ENCODE peak calls at places on chromosomes 1 and 21, in six cellular contexts. I is NCI-H2029; Z is occipital lobe; R is fibroblast of lung; E is activated naive CD4-positive, alpha-beta T cell treated with anti-CD3 and anti-CD28 coated beads, Interleukin-2, amount 10 ng/mL, durations not matched to agents 7 days and 5 days; W is COR-L47. P is an unnamed sample.

GRCh38 chr21:36425286-36425685 is 40.1 kb downstream of the CHAF1B start:
- DNase-seq in I (no peak), W (no peak), E (no peak), R (peak), Z (no peak), P (no peak)

GRCh38 chr1:23169727-23170335 is 1.2 kb upstream of the LUZP1 start:
- DNase-seq in E (peak), I (no peak), Z (peak), W (no peak), R (peak), P (no peak)

GRCh38 chr1:33331444-33332356 is 10.8 kb upstream of the A3GALT2 start:
- DNase-seq in W (no peak), Z (no peak), I (no peak), R (no peak), E (no peak), P (no peak)

GRCh38 chr1:183209533-183210158 is 23.6 kb downstream of the LAMC2 start:
- DNase-seq in W (no peak), R (peak), I (peak), E (no peak), Z (no peak), P (no peak)

GRCh38 chr1:231385118-231385748 is 36.9 kb downstream of the EGLN1 start:
- DNase-seq in I (no peak), R (no peak), Z (no peak), W (no peak), E (no peak), P (no peak)

GRCh38 chr1:17031436-17031835 is 19.7 kb upstream of the ATP13A2 start:
- DNase-seq in R (no peak), Z (no peak), W (no peak), E (no peak), I (no peak), P (no peak)

GRCh38 chr1:180253585-180254495 is 23.8 kb downstream of the LHX4 start:
- DNase-seq in Z (no peak), I (no peak), R (no peak), W (no peak), E (no peak), P (no peak)

GRCh38 chr1:36099681-36100341 is 11.1 kb downstream of the ADPRS start:
- DNase-seq in Z (peak), I (peak), W (peak), E (peak), R (peak), P (peak)

GRCh38 chr1:230784163-230784562 is 37.0 kb downstream of the CAPN9 start:
- DNase-seq in W (no peak), E (no peak), Z (no peak), I (no peak), R (no peak), P (no peak)

GRCh38 chr21:15841856-15842564 is 112.2 kb downstream of the USP25 start:
- DNase-seq in Z (no peak), E (no peak), W (no peak), I (no peak), R (peak), P (peak)

GRCh38 chr1:16163882-16164820 is 8.3 kb upstream of the EPHA2 start:
- DNase-seq in E (no peak), W (peak), R (peak), Z (no peak), I (peak), P (no peak)

GRCh38 chr1:213244664-213245091 is 193.6 kb downstream of the RPS6KC1 start:
- DNase-seq in Z (no peak), E (peak), R (peak), I (peak), W (peak), P (peak)

GRCh38 chr1:27303509-27303908 is 18.5 kb upstream of the TMEM222 start:
- DNase-seq in W (no peak), I (no peak), E (no peak), Z (no peak), R (no peak), P (no peak)

GRCh38 chr1:34983700-34984355 is 1.3 kb downstream of the TMEM35B start:
- DNase-seq in I (no peak), Z (no peak), E (no peak), R (no peak), W (no peak), P (peak)

GRCh38 chr1:31627301-31627929 is 9.9 kb downstream of the HCRTR1 start:
- DNase-seq in R (peak), Z (no peak), E (no peak), W (no peak), I (no peak), P (peak)

GRCh38 chr21:36747815-36748381 is 49.0 kb downstream of the SIM2 start:
- DNase-seq in R (no peak), E (peak), I (peak), W (no peak), Z (peak), P (peak)

P was measured in DMS79 treated with DMSO at 0.1 percent for 48 hours.